ENCODE peak calls at places on chromosomes 12 and 14, in six cellular contexts. O is HFF-Myc, Q is dorsolateral prefrontal cortex, B is uterus, U is fibroblast of lung, W is A549. C is an unnamed sample.

GRCh38 chr12:98058838-98059237 is 456.6 kb upstream of the TMPO start:
- DNase-seq in U (peak), W (no peak), Q (no peak), B (no peak), O (no peak), C (no peak)

GRCh38 chr12:75479963-75480461 is 543 bp upstream of the GLIPR1 start:
- DNase-seq in W (no peak), B (no peak), U (peak), Q (no peak), O (no peak), C (no peak)

GRCh38 chr14:83419420-83419819 is 1885.8 kb upstream of the SEL1L start:
- DNase-seq in Q (no peak), W (no peak), U (no peak), B (no peak), O (no peak), C (no peak)

GRCh38 chr12:78938341-78939084 is 73.9 kb downstream of the SYT1 start:
- DNase-seq in Q (no peak), B (no peak), W (no peak), O (no peak), U (peak), C (no peak)

GRCh38 chr12:92396647-92397258 is 251.1 kb upstream of the BTG1 start:
- DNase-seq in W (peak), O (peak), B (no peak), Q (no peak), U (peak), C (no peak)

GRCh38 chr12:121255433-121255832 is 41.1 kb downstream of the CAMKK2 start:
- DNase-seq in O (no peak), B (no peak), U (no peak), W (no peak), Q (no peak), C (no peak)

GRCh38 chr12:990308-990648 is 745 bp upstream of the ERC1 start:
- DNase-seq in O (no peak), Q (peak), W (peak), B (peak), U (peak), C (peak)

GRCh38 chr12:131850856-131851559 is 22.8 kb downstream of the MMP17 start:
- DNase-seq in W (peak), Q (no peak), B (no peak), U (no peak), O (no peak), C (no peak)

GRCh38 chr12:56337753-56338221 is 897 bp upstream of the IL23A start:
- DNase-seq in O (no peak), U (no peak), B (no peak), W (no peak), Q (no peak), C (no peak)

GRCh38 chr12:64608901-64609542 is 1.3 kb upstream of the RASSF3 start:
- DNase-seq in W (peak), Q (no peak), B (no peak), O (no peak), U (peak), C (no peak)

GRCh38 chr14:30585204-30585603 is 26.2 kb downstream of the G2E3 start:
- DNase-seq in B (no peak), W (no peak), Q (no peak), O (no peak), U (no peak), C (no peak)

GRCh38 chr12:70243510-70244331 is 488 bp downstream of the CNOT2 start:
- DNase-seq in Q (peak), O (no peak), U (peak), W (peak), B (peak), C (no peak)

GRCh38 chr14:21039059-21039422 is 3.1 kb upstream of the RNASE7 start:
- DNase-seq in U (peak), B (peak), O (no peak), Q (peak), W (no peak), C (no peak)

GRCh38 chr12:105378821-105379400 is 48.4 kb downstream of the C12orf75 start:
- DNase-seq in Q (no peak), B (no peak), O (no peak), U (no peak), W (no peak), C (no peak)

GRCh38 chr12:131726-132465 is 65.3 kb downstream of the IQSEC3 start:
- DNase-seq in U (peak), O (no peak), W (no peak), B (no peak), Q (no peak), C (no peak)

GRCh38 chr12:91984571-91984970 is 161.1 kb downstream of the BTG1 start:
- DNase-seq in W (no peak), U (peak), B (no peak), O (no peak), Q (no peak), C (no peak)

GRCh38 chr14:77316872-77317271 is 3.8 kb downstream of the POMT2 start:
- DNase-seq in B (no peak), W (no peak), Q (no peak), U (no peak), O (no peak), C (no peak)

GRCh38 chr12:112930350-112930749 is 7.9 kb upstream of the OAS3 start:
- DNase-seq in Q (no peak), W (no peak), O (no peak), U (no peak), B (no peak), C (no peak)

DNA sequence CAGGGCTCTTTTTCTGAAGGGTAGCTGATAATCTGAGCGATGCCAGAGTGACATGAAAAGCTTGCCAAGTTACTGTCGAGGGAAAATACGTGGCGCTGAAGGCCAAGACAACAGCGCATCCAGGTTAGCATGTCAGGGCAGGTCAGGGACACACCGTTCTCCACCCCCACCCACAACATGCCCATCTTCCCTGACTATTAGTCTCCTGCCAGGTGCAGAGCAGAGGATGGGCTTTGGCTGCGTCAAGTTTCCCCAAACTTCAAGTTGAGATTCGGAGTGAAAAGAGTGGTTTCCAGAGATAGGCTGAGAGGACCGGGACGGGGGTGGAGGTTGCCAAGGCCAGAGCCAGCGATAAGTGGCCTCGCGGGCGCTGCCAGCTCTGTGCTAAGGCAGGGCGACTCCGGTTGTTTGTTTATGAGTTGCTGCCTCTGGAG is 1.7 kb downstream of the TRHDE start:
- DNase-seq in O (no peak), W (no peak), Q (no peak), U (no peak), B (peak), C (no peak)
- H3K4me3 ChIP-seq in O (peak), W (peak), Q (peak), U (peak), B (peak), C (peak)

GRCh38 chr14:89384636-89385035 is 32.4 kb downstream of the FOXN3 start:
- DNase-seq in Q (no peak), U (no peak), B (no peak), O (no peak), W (no peak), C (no peak)
- H3K4me3 ChIP-seq in Q (no peak), U (no peak), B (no peak), O (no peak), W (no peak), C (no peak)

GRCh38 chr12:8950287-8950574 is 786 bp upstream of the M6PR start:
- DNase-seq in W (no peak), Q (no peak), B (no peak), U (no peak), O (no peak), C (no peak)

GRCh38 chr12:8946733-8947132 is 2.7 kb downstream of the M6PR start:
- DNase-seq in B (no peak), U (no peak), O (no peak), Q (no peak), W (no peak), C (no peak)

GRCh38 chr12:8949525-8950286 is at the start of gene M6PR:
- DNase-seq in O (peak), B (peak), W (peak), Q (peak), U (peak), C (peak)

GRCh38 chr12:8948711-8949524 is 527 bp downstream of the M6PR start:
- DNase-seq in O (no peak), W (peak), Q (no peak), B (no peak), U (peak), C (no peak)

DNA sequence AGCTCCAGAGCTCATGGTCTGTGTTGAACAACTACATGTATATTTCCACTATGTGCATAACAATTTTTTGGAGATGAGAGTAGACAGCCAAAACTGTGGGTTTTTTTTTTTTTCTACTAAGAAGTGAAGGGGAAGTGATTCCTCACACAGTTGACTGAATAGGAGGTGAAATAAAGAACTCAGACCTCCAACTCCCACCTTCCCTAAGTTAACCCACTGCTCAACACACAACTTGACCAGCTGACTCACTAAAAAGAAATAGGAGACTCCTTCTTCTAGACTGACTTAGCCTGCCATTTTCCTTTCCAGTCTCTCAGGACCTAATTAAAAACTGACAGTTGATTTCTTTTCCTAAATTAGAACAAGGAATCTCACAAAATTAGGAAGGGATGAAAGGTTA is 1.7 kb downstream of the M6PR start:
- DNase-seq in U (no peak), W (no peak), O (no peak), B (no peak), Q (no peak), C (no peak)
- H3K4me3 ChIP-seq in U (peak), W (peak), O (peak), B (no peak), Q (peak), C (peak)

GRCh38 chr12:48185181-48185919 is 1.9 kb downstream of the CCDC184 start:
- DNase-seq in B (no peak), Q (peak), O (no peak), U (no peak), W (no peak), C (no peak)

GRCh38 chr12:48184549-48184922 is 1.1 kb downstream of the CCDC184 start:
- DNase-seq in B (no peak), Q (no peak), O (no peak), U (no peak), W (no peak), C (no peak)

GRCh38 chr12:48183091-48183875 is at the start of gene CCDC184:
- DNase-seq in U (peak), Q (peak), W (peak), O (peak), B (peak), C (peak)

GRCh38 chr12:48182659-48183058 is 785 bp upstream of the CCDC184 start:
- DNase-seq in U (no peak), B (no peak), W (no peak), Q (no peak), O (no peak), C (no peak)

DNA sequence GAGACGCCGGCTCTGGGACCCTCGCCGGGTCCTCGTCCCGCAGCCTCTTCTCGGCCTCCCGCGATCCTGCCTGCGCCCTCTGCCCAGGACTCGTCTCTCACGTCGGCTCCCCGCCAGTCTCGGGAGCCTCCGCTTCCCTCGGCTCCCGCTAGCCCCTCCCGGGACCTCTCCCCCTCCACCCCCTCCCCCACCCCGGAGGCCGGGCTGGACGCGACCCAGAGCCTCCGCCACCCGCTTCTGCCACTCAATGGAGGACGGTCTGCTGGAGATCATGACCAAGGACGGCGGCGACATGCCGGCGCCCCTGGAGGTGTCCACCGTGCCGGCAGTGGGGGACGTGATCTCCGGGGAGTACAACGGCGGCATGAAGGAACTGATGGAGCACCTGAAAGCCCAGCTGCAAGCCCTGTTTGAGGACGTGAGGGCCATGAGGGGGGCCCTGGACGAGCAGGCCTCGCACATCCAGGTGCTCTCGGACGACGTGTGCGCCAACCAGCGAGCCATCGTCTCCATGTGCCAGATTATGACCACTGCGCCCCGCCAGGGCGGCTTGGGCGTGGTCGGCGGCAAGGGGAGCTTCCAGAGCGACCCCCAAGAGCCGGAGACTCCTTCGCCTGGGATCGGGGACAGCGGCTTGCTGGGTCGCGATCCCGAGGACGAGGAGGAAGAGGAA is 568 bp downstream of the CCDC184 start:
- DNase-seq in O (no peak), B (peak), W (no peak), U (no peak), Q (no peak), C (no peak)
- H3K4me3 ChIP-seq in O (peak), B (peak), W (peak), U (peak), Q (peak), C (peak)

GRCh38 chr12:88932457-88932856 is 352.2 kb upstream of the KITLG start:
- DNase-seq in W (no peak), Q (no peak), U (no peak), B (no peak), O (no peak), C (no peak)

GRCh38 chr12:88940854-88941253 is 360.6 kb upstream of the KITLG start:
- DNase-seq in U (no peak), O (no peak), Q (no peak), W (no peak), B (no peak), C (no peak)

GRCh38 chr12:88931598-88931997 is 351.3 kb upstream of the KITLG start:
- DNase-seq in O (no peak), W (no peak), B (no peak), U (peak), Q (no peak), C (no peak)

GRCh38 chr12:88934163-88934747 is 354.0 kb upstream of the KITLG start:
- DNase-seq in B (no peak), Q (no peak), U (peak), W (no peak), O (no peak), C (no peak)

DNA sequence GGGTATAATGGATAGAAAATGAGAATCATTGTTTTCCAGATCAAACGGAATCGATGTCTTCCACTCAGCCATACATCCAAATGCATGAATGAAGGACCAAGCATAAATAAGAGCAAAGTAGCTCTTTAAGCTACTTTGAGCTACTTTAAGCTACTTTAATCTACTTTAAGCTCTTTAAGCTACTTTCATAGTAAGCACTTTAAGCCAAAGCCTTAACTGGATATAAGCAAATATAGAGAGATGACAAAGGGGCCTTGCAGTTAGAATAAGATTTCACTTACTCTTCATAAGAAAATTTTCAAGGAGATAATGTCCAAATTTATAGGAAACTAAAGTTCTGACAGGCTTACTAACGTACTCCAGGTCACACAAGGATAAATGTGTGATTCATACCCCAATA is 355.6 kb upstream of the KITLG start:
- DNase-seq in U (peak), O (no peak), B (no peak), Q (no peak), W (no peak), C (no peak)
- H3K4me3 ChIP-seq in U (no peak), O (no peak), B (no peak), Q (no peak), W (no peak), C (no peak)

DNA sequence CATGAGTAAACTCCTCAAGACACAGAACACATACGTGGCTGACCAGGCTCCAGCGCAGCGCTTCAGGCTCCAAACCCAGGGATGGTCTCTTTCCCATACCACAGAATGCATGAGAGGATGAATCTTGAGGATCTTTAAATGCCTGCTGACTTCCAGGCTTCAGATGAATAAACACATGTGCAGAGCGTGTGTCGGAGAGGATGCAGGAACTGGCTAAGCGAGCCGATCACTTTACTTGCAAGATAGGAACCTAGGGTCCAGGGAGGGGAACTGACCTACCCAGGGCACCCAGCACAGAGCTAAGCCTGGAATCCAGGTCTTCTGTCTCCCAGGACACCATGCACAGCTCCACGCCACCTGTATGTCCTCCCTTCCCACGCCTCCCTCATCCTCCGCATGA is 209.8 kb downstream of the BCL11B start:
- DNase-seq in W (no peak), B (no peak), O (no peak), U (no peak), Q (no peak), C (no peak)
- H3K4me3 ChIP-seq in W (no peak), B (no peak), O (no peak), U (no peak), Q (no peak), C (no peak)